ENCODE peak calls at places on chromosomes 5 and 9, in six cellular contexts. B is A549; X is PC-3; G is left colon; K is right cardiac atrium; U is activated naive CD4-positive, alpha-beta T cell treated with anti-CD3 and anti-CD28 coated beads, Interleukin-2, amount 50 U/mL, for 72 hours. Z is an unnamed sample.

GRCh38 chr5:7961540-7961939 is 92.6 kb downstream of the MTRR start:
- ATAC-seq in B (no peak), X (no peak), G (no peak), K (no peak), U (no peak), Z (no peak)

GRCh38 chr5:89967806-89968444 is 441.6 kb downstream of the CETN3 start:
- ATAC-seq in B (no peak), X (peak; percentile 75), G (no peak), K (no peak), U (no peak), Z (no peak)

GRCh38 chr5:160129841-160130240 is 10.6 kb upstream of the PWWP2A start:
- ATAC-seq in B (no peak), X (no peak), G (no peak), K (no peak), U (no peak), Z (no peak)

GRCh38 chr9:112863214-112863613 is 27.5 kb downstream of the SLC46A2 start:
- ATAC-seq in B (no peak), X (no peak), G (no peak), K (peak; percentile 47), U (no peak), Z (no peak)

GRCh38 chr5:149217802-149218153 is 53.9 kb upstream of the AFAP1L1 start:
- ATAC-seq in B (no peak), X (no peak), G (no peak), K (peak; percentile 78), U (no peak), Z (no peak)

GRCh38 chr5:136104311-136104975 is 28.2 kb upstream of the SMAD5 start:
- ATAC-seq in B (no peak), X (no peak), G (peak; percentile 80), K (no peak), U (no peak), Z (no peak)

GRCh38 chr9:136170291-136170901 is 34.5 kb downstream of the LHX3 start:
- ATAC-seq in B (peak; percentile 67), X (peak; percentile 84), G (peak; percentile 64), K (peak; percentile 10), U (peak; percentile 85), Z (no peak)

GRCh38 chr5:133145436-133146143 is 93.8 kb downstream of the HSPA4 start:
- ATAC-seq in B (no peak), X (no peak), G (no peak), K (no peak), U (no peak), Z (no peak)

GRCh38 chr5:67291671-67292070 is 95.1 kb upstream of the CD180 start:
- ATAC-seq in B (no peak), X (no peak), G (no peak), K (no peak), U (no peak), Z (no peak)

GRCh38 chr5:82312373-82312856 is 34.3 kb upstream of the RPS23 start:
- ATAC-seq in B (peak; percentile 87), X (peak; percentile 90), G (peak; percentile 76), K (peak; percentile 79), U (no peak), Z (peak; percentile 53)

GRCh38 chr5:120366047-120366446 is 98.1 kb upstream of the PRR16 start:
- ATAC-seq in B (no peak), X (no peak), G (no peak), K (no peak), U (no peak), Z (no peak)